ENCODE peak calls at places on chromosomes 2 and 18, in nine cellular contexts. One of them, this sample, is unnamed.

GRCh38 chr18:58362027-58362575 is 266.8 kb downstream of the ALPK2 start:
- DNase-seq in lower lobe of right lung: no peak
- DNase-seq in heart left ventricle: peak; percentile 29
- DNase-seq in CD8-positive, alpha-beta T cell: no peak
- DNase-seq in ovary: no peak
- DNase-seq in thoracic aorta: peak; percentile 8
- DNase-seq in HCT116: no peak
- DNase-seq in Peyer's patch: no peak
- DNase-seq in mammary epithelial cell: peak; percentile 93
- DNase-seq in this sample: peak; percentile 92

GRCh38 chr2:195532255-195532627 is 124.8 kb upstream of the SLC39A10 start:
- DNase-seq in mammary epithelial cell: no peak
- DNase-seq in ovary: no peak
- DNase-seq in CD8-positive, alpha-beta T cell: no peak
- DNase-seq in thoracic aorta: no peak
- DNase-seq in Peyer's patch: no peak
- DNase-seq in heart left ventricle: no peak
- DNase-seq in HCT116: no peak
- DNase-seq in lower lobe of right lung: no peak
- DNase-seq in this sample: no peak

GRCh38 chr2:226763320-226763719 is 36.3 kb downstream of the IRS1 start:
- DNase-seq in HCT116: no peak
- DNase-seq in thoracic aorta: no peak
- DNase-seq in lower lobe of right lung: no peak
- DNase-seq in Peyer's patch: no peak
- DNase-seq in mammary epithelial cell: peak; percentile 65
- DNase-seq in ovary: no peak
- DNase-seq in heart left ventricle: no peak
- DNase-seq in CD8-positive, alpha-beta T cell: no peak
- DNase-seq in this sample: no peak

GRCh38 chr2:157430266-157430665 is 13.6 kb downstream of the CYTIP start:
- DNase-seq in ovary: no peak
- DNase-seq in thoracic aorta: no peak
- DNase-seq in HCT116: no peak
- DNase-seq in lower lobe of right lung: no peak
- DNase-seq in mammary epithelial cell: no peak
- DNase-seq in heart left ventricle: no peak
- DNase-seq in CD8-positive, alpha-beta T cell: no peak
- DNase-seq in Peyer's patch: no peak
- DNase-seq in this sample: no peak

GRCh38 chr2:72367530-72368225 is 220.0 kb upstream of the CYP26B1 start:
- DNase-seq in CD8-positive, alpha-beta T cell: no peak
- DNase-seq in thoracic aorta: peak; percentile 19
- DNase-seq in Peyer's patch: no peak
- DNase-seq in lower lobe of right lung: peak; percentile 58
- DNase-seq in heart left ventricle: peak; percentile 44
- DNase-seq in HCT116: peak; percentile 82
- DNase-seq in ovary: no peak
- DNase-seq in mammary epithelial cell: peak; percentile 98
- DNase-seq in this sample: peak; percentile 92

GRCh38 chr2:27027211-27027651 is 5.5 kb upstream of the TMEM214 start:
- DNase-seq in HCT116: no peak
- DNase-seq in Peyer's patch: no peak
- DNase-seq in ovary: no peak
- DNase-seq in thoracic aorta: no peak
- DNase-seq in CD8-positive, alpha-beta T cell: no peak
- DNase-seq in heart left ventricle: no peak
- DNase-seq in mammary epithelial cell: no peak
- DNase-seq in lower lobe of right lung: no peak
- DNase-seq in this sample: no peak

GRCh38 chr18:9658111-9658641 is 43.8 kb upstream of the PPP4R1 start:
- DNase-seq in lower lobe of right lung: no peak
- DNase-seq in mammary epithelial cell: peak; percentile 96
- DNase-seq in Peyer's patch: no peak
- DNase-seq in heart left ventricle: no peak
- DNase-seq in CD8-positive, alpha-beta T cell: no peak
- DNase-seq in HCT116: peak; percentile 60
- DNase-seq in thoracic aorta: no peak
- DNase-seq in ovary: no peak
- DNase-seq in this sample: no peak

GRCh38 chr2:207258191-207258991 is 92.6 kb upstream of the KLF7 start:
- DNase-seq in heart left ventricle: peak; percentile 59
- DNase-seq in Peyer's patch: peak; percentile 59
- DNase-seq in mammary epithelial cell: peak; percentile 54
- DNase-seq in HCT116: no peak
- DNase-seq in thoracic aorta: peak; percentile 82
- DNase-seq in lower lobe of right lung: peak; percentile 48
- DNase-seq in ovary: peak; percentile 84
- DNase-seq in CD8-positive, alpha-beta T cell: no peak
- DNase-seq in this sample: peak; percentile 97

GRCh38 chr18:74290831-74291770 is 662 bp downstream of the CYB5A start:
- DNase-seq in lower lobe of right lung: peak; percentile 79
- DNase-seq in HCT116: peak; percentile 39
- DNase-seq in ovary: peak; percentile 64
- DNase-seq in CD8-positive, alpha-beta T cell: no peak
- DNase-seq in mammary epithelial cell: peak; percentile 65
- DNase-seq in Peyer's patch: peak; percentile 86
- DNase-seq in thoracic aorta: no peak
- DNase-seq in heart left ventricle: no peak
- DNase-seq in this sample: no peak

GRCh38 chr2:176421291-176422050 is 152.2 kb downstream of the MTX2 start:
- DNase-seq in HCT116: no peak
- DNase-seq in Peyer's patch: no peak
- DNase-seq in lower lobe of right lung: no peak
- DNase-seq in mammary epithelial cell: no peak
- DNase-seq in heart left ventricle: no peak
- DNase-seq in thoracic aorta: no peak
- DNase-seq in ovary: no peak
- DNase-seq in CD8-positive, alpha-beta T cell: no peak
- DNase-seq in this sample: no peak

GRCh38 chr2:27954771-27955384 is 64.3 kb downstream of the BABAM2 start:
- DNase-seq in CD8-positive, alpha-beta T cell: no peak
- DNase-seq in ovary: no peak
- DNase-seq in mammary epithelial cell: peak; percentile 92
- DNase-seq in heart left ventricle: peak; percentile 47
- DNase-seq in HCT116: no peak
- DNase-seq in thoracic aorta: peak; percentile 76
- DNase-seq in lower lobe of right lung: no peak
- DNase-seq in Peyer's patch: no peak
- DNase-seq in this sample: peak; percentile 83

GRCh38 chr18:78069784-78070664 is 820.4 kb downstream of the GALR1 start:
- DNase-seq in mammary epithelial cell: no peak
- DNase-seq in lower lobe of right lung: no peak
- DNase-seq in Peyer's patch: no peak
- DNase-seq in HCT116: no peak
- DNase-seq in heart left ventricle: no peak
- DNase-seq in CD8-positive, alpha-beta T cell: no peak
- DNase-seq in ovary: no peak
- DNase-seq in thoracic aorta: no peak
- DNase-seq in this sample: no peak

GRCh38 chr2:11239718-11240462 is 84.6 kb downstream of the SLC66A3 start:
- DNase-seq in Peyer's patch: no peak
- DNase-seq in thoracic aorta: no peak
- DNase-seq in HCT116: peak; percentile 61
- DNase-seq in mammary epithelial cell: peak; percentile 57
- DNase-seq in heart left ventricle: no peak
- DNase-seq in lower lobe of right lung: no peak
- DNase-seq in ovary: no peak
- DNase-seq in CD8-positive, alpha-beta T cell: no peak
- DNase-seq in this sample: peak; percentile 50

GRCh38 chr2:215619022-215619958 is 183.4 kb upstream of the FN1 start:
- DNase-seq in lower lobe of right lung: no peak
- DNase-seq in CD8-positive, alpha-beta T cell: no peak
- DNase-seq in thoracic aorta: no peak
- DNase-seq in Peyer's patch: no peak
- DNase-seq in heart left ventricle: no peak
- DNase-seq in ovary: no peak
- DNase-seq in mammary epithelial cell: no peak
- DNase-seq in HCT116: peak; percentile 65
- DNase-seq in this sample: peak; percentile 95

GRCh38 chr2:205129531-205129930 is 552.8 kb upstream of the NRP2 start:
- DNase-seq in heart left ventricle: no peak
- DNase-seq in HCT116: no peak
- DNase-seq in lower lobe of right lung: no peak
- DNase-seq in CD8-positive, alpha-beta T cell: no peak
- DNase-seq in mammary epithelial cell: no peak
- DNase-seq in thoracic aorta: no peak
- DNase-seq in ovary: no peak
- DNase-seq in Peyer's patch: no peak
- DNase-seq in this sample: no peak

GRCh38 chr2:3387644-3388411 is 8.3 kb downstream of the TRAPPC12 start:
- DNase-seq in ovary: no peak
- DNase-seq in mammary epithelial cell: no peak
- DNase-seq in heart left ventricle: no peak
- DNase-seq in thoracic aorta: no peak
- DNase-seq in HCT116: no peak
- DNase-seq in lower lobe of right lung: no peak
- DNase-seq in CD8-positive, alpha-beta T cell: no peak
- DNase-seq in Peyer's patch: no peak
- DNase-seq in this sample: no peak

DNA sequence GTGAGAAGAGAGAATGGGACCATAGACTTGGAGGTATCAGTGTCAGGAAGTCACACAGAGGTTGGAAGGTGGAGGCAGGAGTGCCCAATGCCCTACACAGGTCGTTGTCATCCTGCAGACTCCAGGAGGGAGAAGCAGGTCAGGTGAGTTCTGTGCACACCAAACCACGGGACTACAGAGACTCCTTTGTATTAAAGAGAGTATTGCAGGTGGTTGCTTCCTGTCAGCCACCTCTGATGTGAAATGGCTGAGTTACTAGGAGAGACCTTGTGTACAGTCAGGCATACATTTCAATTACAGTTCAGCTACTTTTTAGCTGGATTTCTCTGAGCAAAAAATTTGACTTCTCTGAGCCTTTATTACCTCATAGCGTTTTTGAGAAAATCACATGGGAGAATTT is 51.6 kb downstream of the SPP2 start:
- DNase-seq in HCT116: peak; percentile 46
- DNase-seq in mammary epithelial cell: peak; percentile 70
- DNase-seq in thoracic aorta: no peak
- DNase-seq in CD8-positive, alpha-beta T cell: no peak
- DNase-seq in heart left ventricle: no peak
- DNase-seq in ovary: no peak
- DNase-seq in Peyer's patch: no peak
- DNase-seq in lower lobe of right lung: no peak
- DNase-seq in this sample: no peak
- TF ChIP-seq CTCF in HCT116: peak; percentile 14
- TF ChIP-seq CTCF in mammary epithelial cell: peak; percentile 29
- TF ChIP-seq CTCF in thoracic aorta: no peak
- TF ChIP-seq CTCF in CD8-positive, alpha-beta T cell: no peak
- TF ChIP-seq CTCF in heart left ventricle: no peak
- TF ChIP-seq CTCF in ovary: no peak
- TF ChIP-seq CTCF in Peyer's patch: peak; percentile 35
- TF ChIP-seq CTCF in lower lobe of right lung: no peak
- TF ChIP-seq CTCF in this sample: no peak

DNA sequence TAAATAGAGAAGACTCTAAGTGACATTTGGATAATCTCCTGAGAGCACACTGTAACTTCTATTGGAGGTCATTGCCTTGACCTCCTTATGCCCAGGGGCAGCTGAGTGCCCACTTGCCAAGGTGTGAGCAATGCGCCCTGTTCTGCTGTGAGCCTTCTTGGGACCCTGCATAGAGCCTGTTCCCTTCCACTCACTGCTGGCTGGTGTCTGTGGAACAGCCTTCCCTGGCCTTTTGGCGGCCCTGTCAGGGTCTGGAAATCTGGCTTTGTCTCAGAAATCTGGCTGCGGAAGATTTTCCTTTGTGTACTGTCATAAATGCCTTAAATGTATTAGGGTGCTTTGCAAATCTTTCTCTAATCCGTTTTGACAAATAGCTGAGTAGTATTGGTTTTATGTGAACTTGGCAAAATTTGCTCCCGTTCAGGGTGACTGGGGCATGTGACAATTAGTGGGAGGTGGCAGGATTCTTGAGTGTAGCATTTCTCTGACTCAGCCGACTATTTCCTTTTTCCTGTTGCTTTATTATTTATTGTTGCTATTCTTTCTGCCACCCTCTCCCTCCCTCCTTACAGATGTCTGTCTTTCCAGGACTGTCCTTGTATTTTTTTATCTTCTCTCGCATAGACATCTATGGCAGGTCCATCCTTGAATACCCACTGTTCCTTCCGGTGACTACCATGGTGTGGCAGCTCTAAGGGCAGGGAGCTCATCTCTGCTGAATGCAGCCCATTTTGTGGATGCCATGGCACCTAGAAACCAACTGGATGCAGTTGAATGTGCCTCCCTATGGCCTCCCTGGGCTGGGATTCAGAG is 41.8 kb downstream of the LDLRAD4 start:
- DNase-seq in HCT116: no peak
- DNase-seq in mammary epithelial cell: no peak
- DNase-seq in CD8-positive, alpha-beta T cell: no peak
- DNase-seq in Peyer's patch: no peak
- DNase-seq in lower lobe of right lung: no peak
- DNase-seq in ovary: no peak
- DNase-seq in heart left ventricle: no peak
- DNase-seq in thoracic aorta: no peak
- DNase-seq in this sample: no peak
- H3K4me3 ChIP-seq in HCT116: no peak overlapping the region
- H3K4me3 ChIP-seq in mammary epithelial cell: no peak overlapping the region
- H3K4me3 ChIP-seq in CD8-positive, alpha-beta T cell: no peak overlapping the region
- H3K4me3 ChIP-seq in Peyer's patch: no peak overlapping the region
- H3K4me3 ChIP-seq in lower lobe of right lung: no peak overlapping the region
- H3K4me3 ChIP-seq in ovary: no peak overlapping the region
- H3K4me3 ChIP-seq in heart left ventricle: no peak overlapping the region
- H3K4me3 ChIP-seq in thoracic aorta: peak overlapping the region; percentile 43
- H3K4me3 ChIP-seq in this sample: no peak overlapping the region

GRCh38 chr2:101014264-101014857 is 12.3 kb downstream of the RPL31 start:
- DNase-seq in mammary epithelial cell: no peak
- DNase-seq in Peyer's patch: no peak
- DNase-seq in lower lobe of right lung: no peak
- DNase-seq in CD8-positive, alpha-beta T cell: no peak
- DNase-seq in heart left ventricle: no peak
- DNase-seq in HCT116: no peak
- DNase-seq in thoracic aorta: no peak
- DNase-seq in ovary: no peak
- DNase-seq in this sample: no peak
- H3K36me3 ChIP-seq in mammary epithelial cell: peaks cover 9% of the 10 kb centered on the region
- H3K36me3 ChIP-seq in Peyer's patch: no peaks in the 10 kb centered on the region
- H3K36me3 ChIP-seq in lower lobe of right lung: peaks cover 64% of the 10 kb centered on the region
- H3K36me3 ChIP-seq in CD8-positive, alpha-beta T cell: no peaks in the 10 kb centered on the region
- H3K36me3 ChIP-seq in heart left ventricle: peaks cover 72% of the 10 kb centered on the region
- H3K36me3 ChIP-seq in HCT116: peaks cover 30% of the 10 kb centered on the region
- H3K36me3 ChIP-seq in thoracic aorta: peaks cover 10% of the 10 kb centered on the region
- H3K36me3 ChIP-seq in ovary: no peaks in the 10 kb centered on the region
- H3K36me3 ChIP-seq in this sample: peaks cover 8% of the 10 kb centered on the region

DNA sequence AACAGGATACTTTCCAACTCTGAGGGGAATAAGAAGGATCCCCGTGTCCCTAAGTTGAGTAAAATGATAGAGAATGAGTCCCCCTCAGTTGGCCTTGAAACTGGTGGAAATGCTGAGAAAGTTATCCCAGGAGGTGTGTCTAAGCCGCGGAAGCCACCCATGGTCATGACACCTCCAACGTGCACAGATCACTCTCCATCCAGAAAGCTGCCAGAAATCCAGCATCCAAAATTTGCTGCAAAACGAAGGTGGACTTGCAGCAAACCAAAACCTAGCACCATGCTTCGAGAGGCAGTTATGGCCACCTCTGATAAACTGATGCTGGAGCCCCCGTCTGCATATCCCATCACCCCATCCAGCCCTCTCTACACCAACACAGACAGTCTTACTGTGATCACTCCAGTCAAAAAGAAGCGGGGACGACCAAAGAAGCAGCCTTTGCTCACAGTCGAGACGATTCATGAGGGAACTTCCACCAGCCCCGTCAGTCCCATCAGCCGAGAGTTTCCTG is 270.1 kb downstream of the SETBP1 start:
- DNase-seq in HCT116: no peak
- DNase-seq in ovary: no peak
- DNase-seq in Peyer's patch: no peak
- DNase-seq in lower lobe of right lung: no peak
- DNase-seq in CD8-positive, alpha-beta T cell: no peak
- DNase-seq in mammary epithelial cell: no peak
- DNase-seq in thoracic aorta: no peak
- DNase-seq in heart left ventricle: no peak
- DNase-seq in this sample: no peak
- TF ChIP-seq CTCF in HCT116: no peak
- TF ChIP-seq CTCF in ovary: no peak
- TF ChIP-seq CTCF in Peyer's patch: no peak
- TF ChIP-seq CTCF in lower lobe of right lung: no peak
- TF ChIP-seq CTCF in CD8-positive, alpha-beta T cell: no peak
- TF ChIP-seq CTCF in mammary epithelial cell: no peak
- TF ChIP-seq CTCF in thoracic aorta: no peak
- TF ChIP-seq CTCF in heart left ventricle: no peak
- TF ChIP-seq CTCF in this sample: no peak

This sample was measured in brain microvascular endothelial cell.